ENCODE peak calls at places on chromosomes 11 and 22, in six cellular contexts. One of them, this sample, is unnamed.
A peak's percentile ranks its signal among the peaks of the same experiment; 100 is the strongest.

GRCh38 chr11:57458410-57459111 is 1.8 kb upstream of the RTN4RL2 start:
- DNase-seq in A549: no peak
- DNase-seq in IMR-90: peak; percentile 11
- DNase-seq in HepG2: no peak
- DNase-seq in K562: peak; percentile 58
- DNase-seq in GM12878: no peak
- DNase-seq in this sample: peak; percentile 64

GRCh38 chr11:5690216-5690615 is 626 bp downstream of the TRIM22 start:
- DNase-seq in A549: no peak
- DNase-seq in IMR-90: peak; percentile 40
- DNase-seq in HepG2: no peak
- DNase-seq in K562: no peak
- DNase-seq in GM12878: no peak
- DNase-seq in this sample: no peak

GRCh38 chr11:112186304-112186703 is 11.0 kb downstream of the BCO2 start:
- DNase-seq in A549: no peak
- DNase-seq in IMR-90: no peak
- DNase-seq in HepG2: no peak
- DNase-seq in K562: no peak
- DNase-seq in GM12878: no peak
- DNase-seq in this sample: no peak

GRCh38 chr11:73406619-73407018 is 30.4 kb downstream of the RELT start:
- DNase-seq in A549: no peak
- DNase-seq in IMR-90: no peak
- DNase-seq in HepG2: no peak
- DNase-seq in K562: no peak
- DNase-seq in GM12878: no peak
- DNase-seq in this sample: no peak

GRCh38 chr22:36405671-36406070 is 17.9 kb upstream of the MYH9 start:
- DNase-seq in A549: no peak
- DNase-seq in IMR-90: no peak
- DNase-seq in HepG2: no peak
- DNase-seq in K562: no peak
- DNase-seq in GM12878: no peak
- DNase-seq in this sample: no peak

GRCh38 chr11:120249279-120250022 is 9.5 kb downstream of the POU2F3 start:
- DNase-seq in A549: no peak
- DNase-seq in IMR-90: no peak
- DNase-seq in HepG2: no peak
- DNase-seq in K562: no peak
- DNase-seq in GM12878: peak; percentile 66
- DNase-seq in this sample: no peak

GRCh38 chr11:128963744-128964340 is 21.2 kb upstream of the TP53AIP1 start:
- DNase-seq in A549: no peak
- DNase-seq in IMR-90: peak; percentile 20
- DNase-seq in HepG2: no peak
- DNase-seq in K562: no peak
- DNase-seq in GM12878: no peak
- DNase-seq in this sample: no peak

GRCh38 chr11:90601261-90601660 is 378.4 kb upstream of the CHORDC1 start:
- DNase-seq in A549: no peak
- DNase-seq in IMR-90: no peak
- DNase-seq in HepG2: no peak
- DNase-seq in K562: no peak
- DNase-seq in GM12878: no peak
- DNase-seq in this sample: no peak

GRCh38 chr22:31893460-31893859 is 50.9 kb upstream of the YWHAH start:
- DNase-seq in A549: no peak
- DNase-seq in IMR-90: no peak
- DNase-seq in HepG2: peak; percentile 23
- DNase-seq in K562: no peak
- DNase-seq in GM12878: no peak
- DNase-seq in this sample: no peak

GRCh38 chr11:22510010-22510409 is 115.6 kb downstream of the FANCF start:
- DNase-seq in A549: no peak
- DNase-seq in IMR-90: no peak
- DNase-seq in HepG2: no peak
- DNase-seq in K562: no peak
- DNase-seq in GM12878: no peak
- DNase-seq in this sample: no peak

GRCh38 chr22:26086359-26086758 is 82.9 kb upstream of the SEZ6L start:
- DNase-seq in A549: no peak
- DNase-seq in IMR-90: no peak
- DNase-seq in HepG2: no peak
- DNase-seq in K562: peak; percentile 3
- DNase-seq in GM12878: no peak
- DNase-seq in this sample: no peak

GRCh38 chr11:3909901-3910300 is 54.4 kb downstream of the STIM1 start:
- DNase-seq in A549: no peak
- DNase-seq in IMR-90: no peak
- DNase-seq in HepG2: no peak
- DNase-seq in K562: no peak
- DNase-seq in GM12878: no peak
- DNase-seq in this sample: no peak

GRCh38 chr11:61551630-61552029 is 29.2 kb downstream of the SYT7 start:
- DNase-seq in A549: peak; percentile 39
- DNase-seq in IMR-90: peak; percentile 50
- DNase-seq in HepG2: no peak
- DNase-seq in K562: no peak
- DNase-seq in GM12878: no peak
- DNase-seq in this sample: no peak

GRCh38 chr11:65896009-65896999 is 3.9 kb downstream of the FOSL1 start:
- DNase-seq in A549: no peak
- DNase-seq in IMR-90: no peak
- DNase-seq in HepG2: no peak
- DNase-seq in K562: no peak
- DNase-seq in GM12878: no peak
- DNase-seq in this sample: no peak

GRCh38 chr11:79262221-79262620 is 178.6 kb downstream of the TENM4 start:
- DNase-seq in A549: no peak
- DNase-seq in IMR-90: peak; percentile 28
- DNase-seq in HepG2: no peak
- DNase-seq in K562: no peak
- DNase-seq in GM12878: no peak
- DNase-seq in this sample: no peak

GRCh38 chr11:17542249-17542648 is 2.0 kb downstream of the USH1C start:
- DNase-seq in A549: no peak
- DNase-seq in IMR-90: no peak
- DNase-seq in HepG2: peak; percentile 62
- DNase-seq in K562: no peak
- DNase-seq in GM12878: no peak
- DNase-seq in this sample: no peak

GRCh38 chr22:17946691-17947367 is 77.5 kb downstream of the MICAL3 start:
- DNase-seq in A549: no peak
- DNase-seq in IMR-90: no peak
- DNase-seq in HepG2: no peak
- DNase-seq in K562: no peak
- DNase-seq in GM12878: no peak
- DNase-seq in this sample: no peak

GRCh38 chr11:125170001-125170405 is 5.5 kb downstream of the PKNOX2 start:
- DNase-seq in A549: no peak
- DNase-seq in IMR-90: peak; percentile 19
- DNase-seq in HepG2: no peak
- DNase-seq in K562: no peak
- DNase-seq in GM12878: no peak
- DNase-seq in this sample: no peak

GRCh38 chr11:27234043-27234668 is 128.9 kb downstream of the CCDC34 start:
- DNase-seq in A549: peak; percentile 52
- DNase-seq in IMR-90: peak; percentile 94
- DNase-seq in HepG2: peak; percentile 82
- DNase-seq in K562: peak; percentile 33
- DNase-seq in GM12878: peak; percentile 91
- DNase-seq in this sample: peak; percentile 57

GRCh38 chr11:69295995-69296889 is 2.3 kb downstream of the MYEOV start:
- DNase-seq in A549: no peak
- DNase-seq in IMR-90: peak; percentile 74
- DNase-seq in HepG2: peak; percentile 80
- DNase-seq in K562: peak; percentile 53
- DNase-seq in GM12878: no peak
- DNase-seq in this sample: no peak

GRCh38 chr11:74749127-74749964 is 697 bp downstream of the RNF169 start:
- DNase-seq in A549: peak; percentile 77
- DNase-seq in IMR-90: peak; percentile 29
- DNase-seq in HepG2: peak; percentile 73
- DNase-seq in K562: peak; percentile 66
- DNase-seq in GM12878: no peak
- DNase-seq in this sample: peak; percentile 57

GRCh38 chr11:7278314-7278917 is 26.7 kb downstream of the SYT9 start:
- DNase-seq in A549: peak; percentile 50
- DNase-seq in IMR-90: peak; percentile 34
- DNase-seq in HepG2: peak; percentile 10
- DNase-seq in K562: peak; percentile 30
- DNase-seq in GM12878: no peak
- DNase-seq in this sample: peak; percentile 50

GRCh38 chr11:46119053-46119351 is 2.3 kb downstream of the PHF21A start:
- DNase-seq in A549: no peak
- DNase-seq in IMR-90: no peak
- DNase-seq in HepG2: no peak
- DNase-seq in K562: no peak
- DNase-seq in GM12878: no peak
- DNase-seq in this sample: no peak

GRCh38 chr11:65506770-65507485 is 8.1 kb downstream of the MALAT1 start:
- DNase-seq in A549: no peak
- DNase-seq in IMR-90: peak; percentile 95
- DNase-seq in HepG2: no peak
- DNase-seq in K562: peak; percentile 92
- DNase-seq in GM12878: no peak
- DNase-seq in this sample: no peak

GRCh38 chr22:47337161-47337621 is 574.7 kb downstream of the TBC1D22A start:
- DNase-seq in A549: peak; percentile 73
- DNase-seq in IMR-90: peak; percentile 87
- DNase-seq in HepG2: peak; percentile 39
- DNase-seq in K562: peak; percentile 4
- DNase-seq in GM12878: no peak
- DNase-seq in this sample: no peak

GRCh38 chr22:45240137-45240809 is 421 bp downstream of the KIAA0930 start:
- DNase-seq in A549: no peak
- DNase-seq in IMR-90: no peak
- DNase-seq in HepG2: no peak
- DNase-seq in K562: no peak
- DNase-seq in GM12878: no peak
- DNase-seq in this sample: peak; percentile 59

GRCh38 chr11:96781082-96781481 is 391.3 kb downstream of the JRKL start:
- DNase-seq in A549: no peak
- DNase-seq in IMR-90: no peak
- DNase-seq in HepG2: no peak
- DNase-seq in K562: no peak
- DNase-seq in GM12878: no peak
- DNase-seq in this sample: no peak

GRCh38 chr22:39283312-39284141 is 35.9 kb downstream of the RPL3 start:
- DNase-seq in A549: no peak
- DNase-seq in IMR-90: peak; percentile 26
- DNase-seq in HepG2: peak; percentile 86
- DNase-seq in K562: peak; percentile 96
- DNase-seq in GM12878: no peak
- DNase-seq in this sample: no peak
- TF ChIP-seq BHLHE40 in A549: no peak
- TF ChIP-seq BHLHE40 in IMR-90: no peak
- TF ChIP-seq BHLHE40 in HepG2: peak; percentile 12
- TF ChIP-seq BHLHE40 in K562: peak; percentile 76
- TF ChIP-seq BHLHE40 in GM12878: no peak
- TF ChIP-seq BHLHE40 in this sample: no peak

DNA sequence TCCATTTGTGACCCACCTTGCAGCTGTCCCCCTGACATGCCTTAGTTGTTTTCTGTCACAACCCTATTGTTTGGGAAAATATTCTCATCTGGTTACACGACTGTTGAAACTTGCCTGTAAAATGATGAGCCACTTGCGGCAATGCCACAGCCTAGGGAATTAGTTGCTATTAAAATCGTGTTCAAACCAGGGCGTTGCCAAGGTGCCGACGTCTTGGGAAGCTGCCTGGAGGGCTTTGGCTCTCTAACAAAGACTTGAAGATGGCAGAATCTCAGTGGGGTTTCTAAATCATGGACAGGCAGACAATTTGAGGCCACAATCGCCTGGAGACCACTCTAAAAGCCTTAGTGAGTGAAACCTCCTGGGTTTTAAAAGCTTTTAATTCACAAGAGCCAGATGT is 117.3 kb upstream of the BMAL1 start:
- DNase-seq in A549: no peak
- DNase-seq in IMR-90: no peak
- DNase-seq in HepG2: no peak
- DNase-seq in K562: no peak
- DNase-seq in GM12878: no peak
- DNase-seq in this sample: no peak
- TF ChIP-seq BHLHE40 in A549: no peak
- TF ChIP-seq BHLHE40 in IMR-90: no peak
- TF ChIP-seq BHLHE40 in HepG2: no peak
- TF ChIP-seq BHLHE40 in K562: no peak
- TF ChIP-seq BHLHE40 in GM12878: no peak
- TF ChIP-seq BHLHE40 in this sample: no peak

DNA sequence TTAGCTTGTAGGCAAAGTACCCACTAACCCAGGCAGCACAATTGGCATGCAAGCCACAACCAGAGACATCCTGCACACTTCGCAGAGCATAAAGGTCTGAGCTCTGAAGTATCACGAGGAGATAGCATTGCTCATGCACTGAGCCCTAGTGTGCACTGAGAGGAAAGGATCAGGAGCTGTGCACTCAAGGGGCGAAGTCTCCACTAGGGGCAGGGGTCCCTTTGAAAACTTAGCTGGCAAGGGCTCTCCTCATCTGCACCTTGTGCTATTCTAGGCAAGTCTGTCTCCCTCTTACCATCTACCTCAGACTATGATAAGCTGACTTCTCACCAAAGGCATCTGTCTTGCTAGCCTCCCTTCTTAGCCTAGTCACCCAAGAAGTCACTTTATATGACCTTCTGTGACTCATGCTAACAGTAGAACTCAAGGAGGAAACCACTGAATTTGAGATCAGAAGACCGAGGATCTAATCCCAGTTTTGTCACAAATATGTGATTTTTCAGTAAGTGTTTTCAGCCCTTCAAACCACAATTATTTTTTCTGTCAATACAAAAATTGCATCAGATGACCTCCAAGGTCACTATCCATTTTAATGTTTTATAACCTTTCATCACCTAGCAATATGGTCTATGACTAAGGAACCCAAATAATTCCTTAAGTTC is 1078.0 kb downstream of the NTM start:
- DNase-seq in A549: no peak
- DNase-seq in IMR-90: no peak
- DNase-seq in HepG2: no peak
- DNase-seq in K562: no peak
- DNase-seq in GM12878: no peak
- DNase-seq in this sample: no peak
- TF ChIP-seq BHLHE40 in A549: no peak
- TF ChIP-seq BHLHE40 in IMR-90: no peak
- TF ChIP-seq BHLHE40 in HepG2: no peak
- TF ChIP-seq BHLHE40 in K562: no peak
- TF ChIP-seq BHLHE40 in GM12878: no peak
- TF ChIP-seq BHLHE40 in this sample: no peak

DNA sequence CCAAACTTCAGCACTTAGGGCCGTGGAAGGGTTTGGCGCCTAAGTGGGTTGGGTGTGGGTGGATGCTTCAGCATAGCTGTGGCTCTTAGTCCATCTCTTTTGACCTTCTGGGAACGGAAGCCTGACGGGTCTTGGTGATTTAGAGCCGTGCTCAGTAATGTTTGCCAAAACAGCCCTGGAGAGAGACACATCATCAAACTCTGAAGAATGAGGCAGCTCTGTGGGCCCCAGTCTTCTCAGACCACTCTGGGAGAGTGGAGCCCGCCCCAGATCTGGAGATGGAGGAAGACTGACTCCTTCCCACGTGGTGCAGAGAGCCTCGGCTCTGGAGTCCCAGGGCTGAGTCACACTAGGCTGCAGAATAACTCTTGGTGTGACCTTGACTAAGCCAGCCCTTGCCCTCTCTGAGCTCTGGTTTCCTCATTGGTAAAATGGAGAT is 168.9 kb downstream of the C11orf91 start:
- DNase-seq in A549: no peak
- DNase-seq in IMR-90: peak; percentile 80
- DNase-seq in HepG2: no peak
- DNase-seq in K562: no peak
- DNase-seq in GM12878: no peak
- DNase-seq in this sample: no peak
- TF ChIP-seq BHLHE40 in A549: no peak
- TF ChIP-seq BHLHE40 in IMR-90: no peak
- TF ChIP-seq BHLHE40 in HepG2: no peak
- TF ChIP-seq BHLHE40 in K562: no peak
- TF ChIP-seq BHLHE40 in GM12878: no peak
- TF ChIP-seq BHLHE40 in this sample: no peak

This sample was measured in HEK293T.